ENCODE peak calls at places on chromosomes 6 and 20, in seven cellular contexts. W is K562, Y is GM12878, V is HepG2, J is SK-N-SH, O is GM12891, D is H1. M is an unnamed sample.

GRCh38 chr6:122491915-122492537 is 20.4 kb upstream of the SERINC1 start:
- DNase-seq in Y (no peak), V (peak; percentile 68), W (peak; percentile 58), O (peak; percentile 24), J (peak; percentile 70), D (no peak), M (no peak)

GRCh38 chr6:146968041-146968760 is 236.0 kb upstream of the STXBP5 start:
- DNase-seq in O (no peak), Y (no peak), V (no peak), D (no peak), J (peak; percentile 39), W (no peak), M (no peak)

GRCh38 chr6:168179133-168179532 is 100.1 kb upstream of the FRMD1 start:
- DNase-seq in O (no peak), D (no peak), V (no peak), W (no peak), J (no peak), Y (no peak), M (no peak)

GRCh38 chr6:44735631-44735963 is 348.1 kb downstream of the CDC5L start:
- DNase-seq in D (no peak), Y (peak; percentile 68), O (no peak), J (no peak), W (no peak), V (no peak), M (no peak)

GRCh38 chr6:55445648-55446204 is 118.5 kb downstream of the GFRAL start:
- DNase-seq in J (peak; percentile 16), W (no peak), D (no peak), O (no peak), V (peak; percentile 12), Y (peak; percentile 4), M (no peak)

GRCh38 chr6:37663016-37663810 is 34.5 kb downstream of the MDGA1 start:
- DNase-seq in Y (no peak), O (no peak), W (no peak), D (no peak), V (no peak), J (no peak), M (no peak)

GRCh38 chr6:11769244-11769643 is 9.4 kb downstream of the ADTRP start:
- DNase-seq in J (no peak), D (no peak), Y (no peak), V (no peak), O (no peak), W (no peak), M (no peak)

GRCh38 chr6:24245275-24245674 is 112.6 kb downstream of the DCDC2 start:
- DNase-seq in O (no peak), D (no peak), J (no peak), V (no peak), W (no peak), Y (no peak), M (no peak)

GRCh38 chr20:63641146-63641791 is 12.0 kb downstream of the STMN3 start:
- DNase-seq in O (no peak), W (no peak), Y (no peak), V (no peak), D (no peak), J (no peak), M (no peak)

GRCh38 chr6:4873928-4874327 is 97.7 kb downstream of the CDYL start:
- DNase-seq in V (no peak), O (no peak), W (no peak), Y (no peak), J (no peak), D (no peak), M (no peak)

GRCh38 chr6:4776493-4776966 is 326 bp downstream of the CDYL start:
- DNase-seq in O (peak; percentile 52), J (peak; percentile 89), V (peak; percentile 22), D (no peak), W (peak; percentile 90), Y (no peak), M (peak; percentile 34)

GRCh38 chr6:43269273-43270007 is 26.2 kb downstream of the TTBK1 start:
- DNase-seq in J (no peak), V (no peak), O (no peak), D (no peak), Y (no peak), W (peak; percentile 91), M (no peak)

GRCh38 chr6:166786704-166787293 is 159.7 kb upstream of the RPS6KA2 start:
- DNase-seq in J (peak; percentile 78), Y (peak; percentile 21), D (no peak), V (peak; percentile 81), W (peak; percentile 59), O (peak; percentile 43), M (no peak)

GRCh38 chr6:73774311-73774766 is 78.3 kb downstream of the CD109 start:
- DNase-seq in J (no peak), V (no peak), O (no peak), D (no peak), W (no peak), Y (peak; percentile 9), M (no peak)

GRCh38 chr6:155373276-155373675 is 59.0 kb upstream of the TFB1M start:
- DNase-seq in V (no peak), D (no peak), Y (no peak), O (no peak), W (no peak), J (no peak), M (no peak)

GRCh38 chr6:122276637-122277036 is 122.8 kb upstream of the HSF2 start:
- DNase-seq in D (no peak), Y (no peak), V (no peak), O (no peak), W (no peak), J (no peak), M (no peak)

GRCh38 chr6:5497896-5498578 is 236.7 kb downstream of the FARS2 start:
- DNase-seq in V (no peak), O (no peak), D (no peak), Y (no peak), W (no peak), J (peak; percentile 10), M (no peak)

GRCh38 chr20:10278416-10278815 is 59.8 kb downstream of the SNAP25 start:
- DNase-seq in O (no peak), Y (no peak), W (no peak), J (peak; percentile 27), D (no peak), V (no peak), M (no peak)

GRCh38 chr6:112877134-112878100 is 530.3 kb downstream of the RFPL4B start:
- DNase-seq in W (no peak), J (peak; percentile 21), Y (no peak), V (no peak), O (no peak), D (no peak), M (no peak)

GRCh38 chr6:27757307-27757706 is 154.9 kb downstream of the OR2B2 start:
- DNase-seq in O (no peak), J (no peak), Y (no peak), V (no peak), D (no peak), W (peak; percentile 43), M (no peak)

GRCh38 chr20:3203315-3204123 is 963 bp downstream of the DDRGK1 start:
- DNase-seq in W (peak; percentile 51), Y (no peak), V (peak; percentile 50), J (peak; percentile 74), O (peak; percentile 51), D (no peak), M (no peak)

GRCh38 chr6:7681449-7681848 is 44.5 kb upstream of the BMP6 start:
- DNase-seq in J (no peak), Y (no peak), V (no peak), W (no peak), D (no peak), O (no peak), M (no peak)

GRCh38 chr6:66935612-66936011 is 1228.6 kb upstream of the EYS start:
- DNase-seq in J (no peak), W (no peak), V (no peak), Y (no peak), O (no peak), D (no peak), M (no peak)

GRCh38 chr6:39188577-39188976 is 40.7 kb downstream of the KCNK5 start:
- DNase-seq in V (no peak), Y (no peak), W (peak; percentile 53), O (no peak), D (no peak), J (no peak), M (no peak)
- TF ChIP-seq TAF1 in V (no peak), Y (no peak), W (no peak), O (no peak), D (no peak), J (no peak), M (no peak)

DNA sequence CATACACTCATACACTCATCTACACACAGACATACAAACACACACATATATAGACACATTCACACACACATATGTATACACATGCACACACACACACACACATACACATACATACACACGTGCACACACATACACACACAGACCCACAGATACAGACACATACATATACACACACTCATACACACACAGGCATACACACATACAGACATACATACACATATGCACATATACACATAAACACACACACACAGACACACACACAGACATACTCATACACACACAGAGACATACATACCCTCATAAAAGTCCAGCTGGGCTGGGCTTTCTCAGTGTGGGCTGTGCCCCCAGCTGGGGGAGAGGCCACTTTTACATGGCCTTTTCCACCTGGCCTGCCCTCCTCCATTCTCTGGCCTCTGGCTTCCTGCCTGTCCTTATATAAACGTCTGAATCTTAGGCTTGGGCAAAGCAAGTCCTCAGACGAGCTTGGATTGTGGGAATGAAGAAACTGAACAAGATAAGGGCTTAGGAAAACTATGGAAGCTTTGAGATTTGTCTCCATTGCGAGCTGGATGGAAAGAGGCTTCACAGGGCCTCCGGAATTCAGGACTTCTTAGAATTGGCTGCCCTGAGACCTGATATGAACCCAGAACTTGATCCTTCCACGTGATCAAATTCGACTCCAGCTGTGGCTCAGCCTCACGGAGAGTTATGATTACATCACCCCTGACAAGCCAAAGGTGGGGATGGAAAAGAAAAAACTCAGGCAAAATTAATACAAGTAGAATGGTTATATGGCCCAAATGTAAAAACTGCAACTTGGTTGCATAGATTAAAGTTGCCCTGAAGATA is 22.5 kb upstream of the CST3 start:
- DNase-seq in W (no peak), Y (no peak), D (no peak), O (no peak), V (peak; percentile 73), J (no peak), M (no peak)
- TF ChIP-seq TAF1 in W (no peak), Y (no peak), D (no peak), O (no peak), V (peak; percentile 2), J (no peak), M (no peak)

GRCh38 chr6:158322724-158323560 is 10.7 kb downstream of the TULP4 start:
- DNase-seq in V (peak; percentile 97), Y (peak; percentile 45), J (no peak), D (no peak), O (no peak), W (peak; percentile 23), M (no peak)
- TF ChIP-seq TAF1 in V (no peak), Y (no peak), J (no peak), D (no peak), O (no peak), W (no peak), M (no peak)

DNA sequence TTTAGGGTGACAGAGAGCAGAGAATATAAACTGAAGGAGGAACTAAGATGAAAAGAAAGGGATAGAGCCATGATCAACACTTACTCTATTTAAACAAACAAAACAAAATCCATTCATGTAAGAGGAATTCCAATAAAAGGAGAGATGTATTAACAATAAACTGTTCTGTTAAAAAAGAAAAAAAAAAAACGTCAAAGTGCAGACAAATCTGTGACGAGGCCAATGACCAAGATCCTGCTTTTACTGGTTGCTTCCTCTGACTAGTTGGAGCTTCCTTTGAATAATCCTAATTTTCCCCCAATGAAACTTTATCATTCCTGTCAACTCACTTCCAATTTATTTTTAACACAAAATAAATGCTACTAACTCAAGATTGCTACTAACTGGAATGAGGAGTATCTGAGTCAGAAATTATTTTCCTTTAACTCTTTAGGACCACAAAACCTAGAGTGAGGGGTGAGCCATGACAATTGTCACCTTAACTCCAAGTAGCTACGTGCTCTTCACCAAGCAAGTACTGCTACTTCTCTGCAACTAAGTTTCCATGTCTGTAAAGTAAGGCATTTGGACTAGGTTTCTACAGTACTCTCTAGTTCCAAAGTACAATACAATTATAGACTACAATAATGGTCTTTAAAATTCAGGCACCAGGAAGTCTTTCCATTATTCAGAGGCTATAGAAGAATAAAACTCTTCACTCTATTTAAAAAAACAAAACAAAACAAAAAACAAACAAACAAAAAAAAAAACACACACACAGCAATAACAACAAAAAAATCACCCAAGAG is 152.0 kb downstream of the PTPRK start:
- DNase-seq in W (no peak), V (no peak), Y (no peak), O (no peak), J (no peak), D (no peak), M (no peak)
- TF ChIP-seq TAF1 in W (no peak), V (no peak), Y (no peak), O (no peak), J (no peak), D (no peak), M (no peak)

M was measured in GM12892.